ENCODE peak calls at places on chromosomes 4 and X, in ten cellular contexts. J is NCI-H146; T is D341Med; W is H9; A is natural killer cell; N is immature natural killer cell; C is nephron progenitor cell; D is stromal cell of bone marrow; R is islet precursor cell; G is activated CD8-positive, alpha-beta memory T cell treated with anti-CD3 and anti-CD28 coated beads for 48 hours. U is an unnamed sample.

GRCh38 chr4:184826315-184827266 is 823 bp upstream of the ACSL1 start:
- DNase-seq in J (peak), T (no peak), W (no peak), A (peak), N (peak), C (peak), D (no peak), R (no peak), G (peak), U (peak)

GRCh38 chr4:40189997-40190396 is 6.8 kb upstream of the RHOH start:
- DNase-seq in J (peak), T (no peak), W (no peak), A (no peak), N (no peak), C (no peak), D (no peak), R (no peak), G (no peak), U (no peak)

GRCh38 chr4:155802573-155802972 is 43.8 kb downstream of the GUCY1B1 start:
- DNase-seq in J (no peak), T (no peak), W (no peak), A (no peak), N (no peak), C (no peak), D (no peak), R (no peak), G (no peak), U (no peak)

GRCh38 chrX:102765217-102765616 is 44.7 kb downstream of the GPRASP3 start:
- DNase-seq in J (no peak), T (no peak), W (no peak), A (no peak), N (no peak), C (no peak), D (peak), R (no peak), G (no peak), U (no peak)

GRCh38 chr4:33940281-33940680 is 2304.0 kb downstream of the ARAP2 start:
- DNase-seq in J (no peak), T (no peak), W (no peak), A (no peak), N (no peak), C (no peak), D (peak), R (no peak), G (no peak), U (no peak)

GRCh38 chr4:113094327-113094726 is 44.9 kb downstream of the ANK2 start:
- DNase-seq in J (no peak), T (no peak), W (no peak), A (no peak), N (no peak), C (no peak), D (no peak), R (no peak), G (no peak), U (no peak)

GRCh38 chr4:2276581-2277325 is 14.8 kb upstream of the MXD4 start:
- DNase-seq in J (no peak), T (no peak), W (no peak), A (no peak), N (no peak), C (no peak), D (no peak), R (no peak), G (no peak), U (no peak)

GRCh38 chrX:135544338-135544948 is 24.0 kb downstream of the INTS6L start:
- DNase-seq in J (no peak), T (no peak), W (no peak), A (no peak), N (no peak), C (no peak), D (no peak), R (no peak), G (no peak), U (no peak)

GRCh38 chr4:7341486-7342222 is 93.1 kb downstream of the PSAPL1 start:
- DNase-seq in J (no peak), T (no peak), W (no peak), A (no peak), N (no peak), C (no peak), D (no peak), R (no peak), G (no peak), U (no peak)

GRCh38 chr4:133355636-133356035 is 206.5 kb downstream of the PCDH10 start:
- DNase-seq in J (no peak), T (no peak), W (no peak), A (no peak), N (no peak), C (no peak), D (no peak), R (peak), G (no peak), U (no peak)

GRCh38 chr4:2482693-2483092 is 13.8 kb downstream of the RNF4 start:
- DNase-seq in J (peak), T (peak), W (no peak), A (no peak), N (no peak), C (no peak), D (no peak), R (no peak), G (no peak), U (no peak)

GRCh38 chrX:81174286-81174685 is 27.4 kb downstream of the HMGN5 start:
- DNase-seq in J (no peak), T (peak), W (no peak), A (no peak), N (no peak), C (no peak), D (peak), R (no peak), G (no peak), U (no peak)

GRCh38 chr4:2261110-2261852 is 628 bp downstream of the MXD4 start:
- DNase-seq in J (peak), T (peak), W (no peak), A (peak), N (peak), C (peak), D (no peak), R (peak), G (peak), U (peak)

GRCh38 chr4:80097395-80098177 is 24.6 kb upstream of the ANTXR2 start:
- DNase-seq in J (no peak), T (no peak), W (no peak), A (no peak), N (no peak), C (no peak), D (peak), R (no peak), G (no peak), U (no peak)

GRCh38 chr4:184118516-184118915 is 99.2 kb downstream of the ENPP6 start:
- DNase-seq in J (no peak), T (no peak), W (no peak), A (no peak), N (no peak), C (no peak), D (no peak), R (peak), G (no peak), U (no peak)

GRCh38 chrX:154719132-154719675 is 31.7 kb downstream of the GAB3 start:
- DNase-seq in J (no peak), T (no peak), W (no peak), A (no peak), N (peak), C (no peak), D (no peak), R (no peak), G (no peak), U (no peak)

GRCh38 chr4:166435449-166435848 is 562.4 kb downstream of the TLL1 start:
- DNase-seq in J (no peak), T (no peak), W (no peak), A (no peak), N (no peak), C (no peak), D (peak), R (no peak), G (no peak), U (no peak)

GRCh38 chrX:16786791-16787735 is 797 bp downstream of the TXLNG start:
- DNase-seq in J (peak), T (peak), W (no peak), A (peak), N (peak), C (peak), D (no peak), R (peak), G (peak), U (peak)

U was measured in CD8-positive, alpha-beta T cell.